ENCODE peak calls at places on chromosomes 11 and 22, in ten cellular contexts. U is Kasumi-1; O is HFF-Myc; Z is bronchial epithelial cell; P is ELR; M is AG08395; E is LoVo; V is RCC 7860; Q is activated T-cell treated with anti-CD3 and anti-CD28 coated beads for 1 hour; X is activated T-helper 1 cell treated with anti-CD3 and anti-CD28 coated beads, Interleukin-12 subunit alpha, Interleukin-12 subunit beta, Interleukin-2, Interleukin-4 antibody, amounts not matched to agents 30 ng/mL and 10 ng/mL and 1 ng/mL, durations not matched to agents 14 hours and 24 hours and 36 hours. G is an unnamed sample.

GRCh38 chr11:59267196-59267595 is 54.5 kb upstream of the MPEG1 start:
- DNase-seq in U (no peak), O (no peak), Z (no peak), P (no peak), M (no peak), E (no peak), V (no peak), Q (no peak), X (no peak), G (peak; percentile 19)

GRCh38 chr11:117814766-117815261 is 9.7 kb downstream of the FXYD2 start:
- DNase-seq in U (peak; percentile 35), O (no peak), Z (no peak), P (no peak), M (no peak), E (peak; percentile 60), V (peak; percentile 86), Q (peak; percentile 82), X (peak; percentile 67), G (peak; percentile 66)

GRCh38 chr22:19875531-19876313 is 21.0 kb upstream of the GNB1L start:
- DNase-seq in U (no peak), O (no peak), Z (no peak), P (no peak), M (no peak), E (peak; percentile 5), V (no peak), Q (no peak), X (no peak), G (no peak)

GRCh38 chr11:122167100-122167499 is 51.1 kb upstream of the BLID start:
- DNase-seq in U (no peak), O (no peak), Z (peak; percentile 99), P (peak; percentile 92), M (peak; percentile 60), E (peak; percentile 30), V (no peak), Q (no peak), X (no peak), G (no peak)

GRCh38 chr11:76237914-76238313 is 31.6 kb upstream of the WNT11 start:
- DNase-seq in U (peak; percentile 13), O (peak; percentile 37), Z (no peak), P (peak; percentile 66), M (no peak), E (peak; percentile 8), V (no peak), Q (no peak), X (no peak), G (no peak)

GRCh38 chr11:83025267-83025704 is 46.4 kb downstream of the RAB30 start:
- DNase-seq in U (no peak), O (no peak), Z (peak; percentile 85), P (peak; percentile 33), M (no peak), E (no peak), V (no peak), Q (no peak), X (no peak), G (no peak)

GRCh38 chr11:46026616-46027293 is 94.5 kb downstream of the PHF21A start:
- DNase-seq in U (no peak), O (no peak), Z (peak; percentile 64), P (peak; percentile 55), M (peak; percentile 77), E (no peak), V (no peak), Q (no peak), X (no peak), G (no peak)

GRCh38 chr11:4025248-4025956 is 69.2 kb upstream of the RRM1 start:
- DNase-seq in U (no peak), O (no peak), Z (no peak), P (no peak), M (peak; percentile 48), E (no peak), V (no peak), Q (no peak), X (no peak), G (peak; percentile 68)

GRCh38 chr22:20979243-20979809 is 2.8 kb upstream of the LZTR1 start:
- DNase-seq in U (no peak), O (no peak), Z (peak; percentile 83), P (peak; percentile 78), M (peak; percentile 59), E (no peak), V (no peak), Q (peak; percentile 28), X (peak; percentile 52), G (no peak)

GRCh38 chr11:125670131-125670530 is 10.5 kb downstream of the ACRV1 start:
- DNase-seq in U (no peak), O (no peak), Z (no peak), P (no peak), M (no peak), E (peak; percentile 36), V (no peak), Q (no peak), X (no peak), G (no peak)

GRCh38 chr11:11448626-11449025 is 95.6 kb upstream of the CSNK2A3 start:
- DNase-seq in U (no peak), O (no peak), Z (no peak), P (no peak), M (no peak), E (no peak), V (no peak), Q (no peak), X (no peak), G (no peak)

GRCh38 chr11:33912405-33913361 is 20.8 kb upstream of the LMO2 start:
- DNase-seq in U (peak; percentile 89), O (peak; percentile 66), Z (peak; percentile 95), P (peak; percentile 93), M (peak; percentile 87), E (peak; percentile 22), V (peak; percentile 56), Q (no peak), X (no peak), G (peak; percentile 96)

GRCh38 chr11:8023831-8024555 is 36.9 kb downstream of the EIF3F start:
- DNase-seq in U (no peak), O (no peak), Z (peak; percentile 67), P (peak; percentile 41), M (no peak), E (no peak), V (no peak), Q (no peak), X (no peak), G (no peak)

GRCh38 chr11:116482716-116483115 is 290.1 kb downstream of the BUD13 start:
- DNase-seq in U (no peak), O (no peak), Z (no peak), P (no peak), M (no peak), E (no peak), V (no peak), Q (no peak), X (no peak), G (no peak)

GRCh38 chr11:47991266-47991830 is 11.0 kb downstream of the PTPRJ start:
- DNase-seq in U (no peak), O (no peak), Z (peak; percentile 55), P (peak; percentile 32), M (no peak), E (peak; percentile 28), V (peak; percentile 85), Q (no peak), X (no peak), G (no peak)

GRCh38 chr22:26477341-26477731 is 6.2 kb downstream of the HPS4 start:
- DNase-seq in U (no peak), O (no peak), Z (no peak), P (peak; percentile 30), M (no peak), E (no peak), V (peak; percentile 73), Q (no peak), X (no peak), G (no peak)

GRCh38 chr22:27786253-27786898 is 15.2 kb downstream of the MN1 start:
- DNase-seq in U (no peak), O (no peak), Z (no peak), P (no peak), M (no peak), E (no peak), V (no peak), Q (no peak), X (no peak), G (no peak)

GRCh38 chr11:126978911-126979310 is 21.7 kb downstream of the KIRREL3 start:
- DNase-seq in U (no peak), O (no peak), Z (no peak), P (no peak), M (no peak), E (no peak), V (no peak), Q (no peak), X (no peak), G (no peak)

GRCh38 chr11:34204396-34205279 is 99.2 kb downstream of the NAT10 start:
- DNase-seq in U (no peak), O (no peak), Z (peak; percentile 99), P (peak; percentile 84), M (no peak), E (peak; percentile 67), V (peak; percentile 95), Q (no peak), X (no peak), G (no peak)

GRCh38 chr22:32411388-32411787 is 659 bp downstream of the RTCB start:
- DNase-seq in U (no peak), O (no peak), Z (peak; percentile 74), P (peak; percentile 58), M (peak; percentile 6), E (peak; percentile 44), V (peak; percentile 8), Q (no peak), X (no peak), G (no peak)

GRCh38 chr11:72553748-72554147 is 119.4 kb upstream of the CLPB start:
- DNase-seq in U (peak; percentile 37), O (no peak), Z (no peak), P (no peak), M (no peak), E (no peak), V (no peak), Q (no peak), X (no peak), G (no peak)

GRCh38 chr11:104997288-104997687 is 25.7 kb downstream of the CASP5 start:
- DNase-seq in U (no peak), O (no peak), Z (peak; percentile 4), P (peak; percentile 3), M (no peak), E (no peak), V (no peak), Q (no peak), X (no peak), G (no peak)

GRCh38 chr11:124983674-124984511 is 29.9 kb downstream of the CCDC15 start:
- DNase-seq in U (no peak), O (no peak), Z (no peak), P (no peak), M (no peak), E (no peak), V (no peak), Q (no peak), X (no peak), G (no peak)

GRCh38 chr11:107561688-107562087 is 3.8 kb downstream of the ALKBH8 start:
- DNase-seq in U (no peak), O (no peak), Z (peak; percentile 96), P (peak; percentile 89), M (peak; percentile 31), E (no peak), V (peak; percentile 69), Q (no peak), X (no peak), G (no peak)

GRCh38 chr22:45949258-45949870 is 27.6 kb downstream of the WNT7B start:
- DNase-seq in U (no peak), O (no peak), Z (no peak), P (no peak), M (no peak), E (no peak), V (no peak), Q (no peak), X (no peak), G (no peak)